ENCODE peak calls at places on chromosomes 12 and 14, in four cellular contexts. One of them, this sample, is unnamed.

GRCh38 chr14:71300474-71301359 is 393.5 kb downstream of the PCNX1 start:
- DNase-seq in GM12878: no peak
- DNase-seq in K562: no peak
- DNase-seq in HepG2: no peak
- DNase-seq in this sample: no peak

GRCh38 chr12:130796985-130797686 is 41.9 kb downstream of the STX2 start:
- DNase-seq in K562: no peak
- DNase-seq in GM12878: no peak
- DNase-seq in HepG2: no peak
- DNase-seq in this sample: no peak

GRCh38 chr12:15278816-15279658 is 43.3 kb upstream of the PTPRO start:
- DNase-seq in HepG2: no peak
- DNase-seq in GM12878: no peak
- DNase-seq in K562: no peak
- DNase-seq in this sample: no peak

GRCh38 chr12:13368971-13369370 is 172.4 kb downstream of the EMP1 start:
- DNase-seq in GM12878: no peak
- DNase-seq in K562: no peak
- DNase-seq in HepG2: no peak
- DNase-seq in this sample: no peak

GRCh38 chr12:8779281-8779680 is 43.1 kb upstream of the A2ML1 start:
- DNase-seq in HepG2: no peak
- DNase-seq in GM12878: no peak
- DNase-seq in K562: no peak
- DNase-seq in this sample: no peak

GRCh38 chr12:62792526-62792925 is 142.4 kb downstream of the PPM1H start:
- DNase-seq in HepG2: no peak
- DNase-seq in GM12878: no peak
- DNase-seq in K562: no peak
- DNase-seq in this sample: no peak

GRCh38 chr12:56169225-56169759 is 11.1 kb downstream of the MYL6 start:
- DNase-seq in K562: no peak
- DNase-seq in HepG2: no peak
- DNase-seq in GM12878: no peak
- DNase-seq in this sample: no peak

GRCh38 chr12:88300931-88301330 is 158.8 kb downstream of the TMTC3 start:
- DNase-seq in HepG2: peak
- DNase-seq in K562: no peak
- DNase-seq in GM12878: no peak
- DNase-seq in this sample: no peak

GRCh38 chr14:64971452-64971889 is 665 bp downstream of the RAB15 start:
- DNase-seq in GM12878: no peak
- DNase-seq in HepG2: no peak
- DNase-seq in K562: no peak
- DNase-seq in this sample: peak

GRCh38 chr12:92743026-92743425 is 40.2 kb downstream of the PLEKHG7 start:
- DNase-seq in GM12878: no peak
- DNase-seq in K562: no peak
- DNase-seq in HepG2: no peak
- DNase-seq in this sample: no peak

GRCh38 chr14:65229431-65230286 is 127.3 kb upstream of the MAX start:
- DNase-seq in GM12878: no peak
- DNase-seq in HepG2: peak
- DNase-seq in K562: peak
- DNase-seq in this sample: peak

GRCh38 chr14:101506211-101506920 is 54.9 kb upstream of the DIO3 start:
- DNase-seq in K562: no peak
- DNase-seq in HepG2: no peak
- DNase-seq in GM12878: no peak
- DNase-seq in this sample: no peak

GRCh38 chr12:52058631-52059324 is 7.5 kb downstream of the NR4A1 start:
- DNase-seq in GM12878: no peak
- DNase-seq in HepG2: no peak
- DNase-seq in K562: no peak
- DNase-seq in this sample: no peak

GRCh38 chr12:74401035-74401434 is 136.6 kb upstream of the ATXN7L3B start:
- DNase-seq in GM12878: no peak
- DNase-seq in HepG2: no peak
- DNase-seq in K562: no peak
- DNase-seq in this sample: no peak

GRCh38 chr12:112906712-112907414 is at the start of gene OAS1:
- DNase-seq in HepG2: peak
- DNase-seq in GM12878: peak
- DNase-seq in K562: no peak
- DNase-seq in this sample: no peak

GRCh38 chr14:89429206-89430091 is 12.4 kb upstream of the FOXN3 start:
- DNase-seq in GM12878: no peak
- DNase-seq in K562: no peak
- DNase-seq in HepG2: no peak
- DNase-seq in this sample: no peak

GRCh38 chr14:50599700-50600444 is 39.9 kb downstream of the ATL1 start:
- DNase-seq in K562: no peak
- DNase-seq in GM12878: no peak
- DNase-seq in HepG2: peak
- DNase-seq in this sample: peak

GRCh38 chr12:111446044-111446581 is 40.4 kb downstream of the SH2B3 start:
- DNase-seq in HepG2: no peak
- DNase-seq in GM12878: no peak
- DNase-seq in K562: no peak
- DNase-seq in this sample: peak

GRCh38 chr12:54024127-54024526 is 4.1 kb upstream of the HOXC6 start:
- DNase-seq in HepG2: no peak
- DNase-seq in GM12878: no peak
- DNase-seq in K562: no peak
- DNase-seq in this sample: peak

GRCh38 chr14:31228533-31228932 is 20.9 kb upstream of the HECTD1 start:
- DNase-seq in HepG2: no peak
- DNase-seq in GM12878: no peak
- DNase-seq in K562: no peak
- DNase-seq in this sample: no peak

GRCh38 chr14:79186523-79186922 is 1016.4 kb downstream of the NRXN3 start:
- DNase-seq in GM12878: no peak
- DNase-seq in K562: no peak
- DNase-seq in HepG2: no peak
- DNase-seq in this sample: no peak

GRCh38 chr12:5567021-5567744 is 135.3 kb downstream of the NTF3 start:
- DNase-seq in HepG2: no peak
- DNase-seq in GM12878: no peak
- DNase-seq in K562: no peak
- DNase-seq in this sample: no peak

GRCh38 chr14:91317381-91318313 is 73.1 kb upstream of the GPR68 start:
- DNase-seq in HepG2: no peak
- DNase-seq in K562: peak
- DNase-seq in GM12878: no peak
- DNase-seq in this sample: no peak

GRCh38 chr12:24111591-24111990 is 162.1 kb upstream of the SOX5 start:
- DNase-seq in HepG2: no peak
- DNase-seq in GM12878: no peak
- DNase-seq in K562: no peak
- DNase-seq in this sample: no peak

GRCh38 chr12:51706206-51706605 is 115.2 kb downstream of the SCN8A start:
- DNase-seq in GM12878: no peak
- DNase-seq in K562: no peak
- DNase-seq in HepG2: no peak
- DNase-seq in this sample: no peak

GRCh38 chr12:47778842-47779241 is 5.8 kb downstream of the SLC48A1 start:
- DNase-seq in HepG2: no peak
- DNase-seq in K562: no peak
- DNase-seq in GM12878: no peak
- DNase-seq in this sample: no peak

GRCh38 chr14:104390221-104390931 is 189.2 kb upstream of the C14orf180 start:
- DNase-seq in HepG2: no peak
- DNase-seq in K562: no peak
- DNase-seq in GM12878: no peak
- DNase-seq in this sample: no peak

GRCh38 chr12:104505095-104505819 is 48.5 kb downstream of the CHST11 start:
- DNase-seq in HepG2: no peak
- DNase-seq in K562: no peak
- DNase-seq in GM12878: peak
- DNase-seq in this sample: no peak

GRCh38 chr12:93996321-93996720 is 152.1 kb upstream of the PLXNC1 start:
- DNase-seq in HepG2: no peak
- DNase-seq in K562: no peak
- DNase-seq in GM12878: no peak
- DNase-seq in this sample: no peak

GRCh38 chr12:41621288-41621687 is 433.2 kb downstream of the PDZRN4 start:
- DNase-seq in K562: no peak
- DNase-seq in HepG2: no peak
- DNase-seq in GM12878: no peak
- DNase-seq in this sample: no peak

GRCh38 chr14:75602527-75602926 is 24.1 kb downstream of the FLVCR2 start:
- DNase-seq in K562: no peak
- DNase-seq in GM12878: no peak
- DNase-seq in HepG2: no peak
- DNase-seq in this sample: no peak

GRCh38 chr12:52977195-52977594 is 28.3 kb downstream of the KRT18 start:
- DNase-seq in GM12878: no peak
- DNase-seq in K562: no peak
- DNase-seq in HepG2: no peak
- DNase-seq in this sample: no peak

GRCh38 chr12:26120561-26121274 is 4.1 kb downstream of the BHLHE41 start:
- DNase-seq in K562: no peak
- DNase-seq in HepG2: no peak
- DNase-seq in GM12878: no peak
- DNase-seq in this sample: no peak

GRCh38 chr14:51261151-51261550 is 21.1 kb downstream of the TMX1 start:
- DNase-seq in HepG2: no peak
- DNase-seq in K562: no peak
- DNase-seq in GM12878: no peak
- DNase-seq in this sample: no peak

DNA sequence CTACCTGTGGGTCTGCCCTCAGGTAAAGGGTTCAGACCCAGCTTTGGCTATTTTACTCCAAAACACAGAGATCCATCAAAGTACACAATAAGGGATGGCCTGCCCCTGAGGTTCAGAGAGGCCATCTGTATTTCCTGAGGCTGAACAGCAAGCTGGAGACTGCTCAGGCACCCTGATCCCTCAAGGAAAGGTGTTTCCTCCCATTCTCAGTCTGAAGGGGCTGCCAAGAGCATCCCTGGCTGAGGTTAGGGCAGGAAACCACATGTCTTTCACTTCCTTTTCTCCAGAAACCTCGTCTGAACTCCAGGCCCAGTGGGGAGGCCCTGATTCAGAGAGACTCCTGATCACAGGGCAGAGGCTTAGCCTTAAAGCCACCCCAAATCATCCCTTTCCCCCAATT is 1.5 kb downstream of the RILPL1 start:
- DNase-seq in K562: no peak
- DNase-seq in HepG2: no peak
- DNase-seq in GM12878: peak
- DNase-seq in this sample: no peak
- TF ChIP-seq CREB1 in K562: no peak
- TF ChIP-seq CREB1 in HepG2: no peak
- TF ChIP-seq CREB1 in GM12878: no peak
- TF ChIP-seq CREB1 in this sample: no peak

DNA sequence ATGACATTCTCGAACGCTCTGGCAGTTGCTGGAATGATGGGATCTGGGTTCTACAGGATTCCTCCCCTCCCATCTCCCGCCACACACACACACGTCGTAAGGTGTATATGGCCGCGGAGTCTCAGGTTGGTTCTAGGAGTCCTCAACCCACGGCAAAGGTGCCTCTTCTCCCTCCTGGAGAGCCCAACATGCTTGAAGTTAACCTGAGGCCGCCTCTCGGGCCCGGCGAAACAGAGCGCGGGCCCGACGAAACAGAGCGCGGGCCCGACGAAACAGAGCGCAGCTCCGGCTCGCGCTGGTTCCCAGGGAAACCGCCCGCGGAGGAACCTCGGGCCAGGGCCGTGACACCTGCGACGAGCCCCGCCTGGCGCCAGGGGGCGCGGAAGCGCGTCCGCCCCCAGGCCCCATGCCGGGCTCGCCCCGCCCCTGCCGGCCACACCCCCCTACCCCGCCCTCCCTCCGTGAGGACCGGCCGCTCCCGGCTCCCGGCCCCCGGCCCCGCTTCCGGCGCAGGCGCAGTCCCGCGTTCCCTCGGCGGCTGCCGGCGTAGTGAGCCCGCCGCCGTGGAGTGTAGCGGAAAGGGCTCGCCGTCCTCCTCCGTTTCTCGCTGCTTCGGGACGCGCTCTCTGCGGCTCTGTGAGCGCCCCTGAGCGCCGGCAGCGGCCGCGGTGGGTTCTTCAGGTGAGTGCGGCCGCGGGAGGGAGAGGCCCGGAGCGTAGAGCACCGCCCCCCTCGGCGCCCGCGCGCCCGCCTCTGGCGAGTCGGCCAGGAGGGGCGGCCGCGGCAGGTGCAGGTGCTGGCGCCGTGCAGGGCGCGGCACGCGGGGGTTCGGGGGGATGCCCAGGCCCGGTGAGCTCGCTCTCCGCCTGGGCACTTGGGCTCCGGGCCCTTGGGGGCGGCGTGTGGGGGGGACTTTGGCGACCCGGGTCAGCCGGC is at the start of gene RAB3IP:
- DNase-seq in GM12878: peak
- DNase-seq in K562: peak
- DNase-seq in HepG2: peak
- DNase-seq in this sample: peak
- TF ChIP-seq REST in GM12878: no peak
- TF ChIP-seq REST in K562: peak
- TF ChIP-seq REST in HepG2: no peak
- TF ChIP-seq REST in this sample: no peak

DNA sequence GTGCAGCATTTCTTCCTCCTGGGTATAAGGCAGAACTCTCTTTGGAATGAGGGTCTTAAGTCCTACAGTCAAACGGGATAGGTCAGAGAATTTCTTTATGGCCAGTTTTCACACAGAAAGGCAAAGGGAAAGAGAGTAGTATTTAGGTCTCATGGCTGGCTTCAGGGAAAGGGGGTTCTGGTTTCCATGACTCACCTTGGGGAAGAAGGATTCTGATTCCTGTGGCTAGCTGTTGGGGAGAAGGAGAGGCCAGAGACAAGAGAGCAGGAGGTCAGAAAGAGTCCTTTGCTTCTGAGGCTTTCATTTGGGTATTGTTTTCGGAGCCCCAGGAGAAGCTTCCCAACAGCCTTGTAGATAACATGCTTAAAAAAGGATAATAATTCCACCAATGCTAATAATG is 332.5 kb downstream of the NPAS3 start:
- DNase-seq in HepG2: no peak
- DNase-seq in GM12878: no peak
- DNase-seq in K562: no peak
- DNase-seq in this sample: no peak
- H3K4me2 ChIP-seq in HepG2: no peak
- H3K4me2 ChIP-seq in GM12878: no peak
- H3K4me2 ChIP-seq in K562: no peak
- H3K4me2 ChIP-seq in this sample: no peak

DNA sequence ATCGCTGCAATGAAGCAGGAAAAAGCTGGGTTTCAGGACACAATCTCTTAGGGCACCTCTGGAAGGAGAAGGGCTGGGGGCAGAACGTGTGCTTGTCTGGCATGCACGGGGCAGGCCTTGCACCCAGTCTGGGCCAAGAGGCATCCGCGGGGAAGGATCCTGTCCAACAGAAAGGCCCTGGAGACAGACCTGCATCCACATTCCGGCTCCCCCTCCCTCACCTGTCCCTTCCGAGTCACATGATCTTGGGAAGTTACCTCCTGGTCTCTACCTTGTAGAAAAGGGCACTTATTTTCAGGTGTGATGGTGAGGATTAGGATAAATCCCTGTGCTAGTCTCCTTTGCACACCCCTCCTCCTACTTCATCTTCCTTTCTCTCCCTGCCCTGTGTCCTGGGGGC is 25.4 kb downstream of the CLMN start:
- DNase-seq in HepG2: no peak
- DNase-seq in GM12878: no peak
- DNase-seq in K562: no peak
- DNase-seq in this sample: no peak
- TF ChIP-seq CREB1 in HepG2: no peak
- TF ChIP-seq CREB1 in GM12878: no peak
- TF ChIP-seq CREB1 in K562: no peak
- TF ChIP-seq CREB1 in this sample: no peak